ENCODE peak calls at places on chromosomes 7 and 10, in seven cellular contexts. U is thoracic aorta; B is CD4-positive, alpha-beta T cell; C is cardiac muscle cell; W is left lung; A is heart right ventricle; D is A549. M is an unnamed sample.

GRCh38 chr7:6533893-6534804 is 17.1 kb downstream of the GRID2IP start:
- DNase-seq in U (no peak), B (no peak), C (no peak), W (no peak), A (no peak), D (no peak), M (peak; percentile 26)

GRCh38 chr7:732094-732541 is 5.0 kb upstream of the PRKAR1B start:
- DNase-seq in U (no peak), B (no peak), C (peak; percentile 45), W (peak; percentile 83), A (peak; percentile 66), D (peak; percentile 47), M (peak; percentile 83)

GRCh38 chr7:155258233-155258575 is 39.5 kb upstream of the INSIG1 start:
- DNase-seq in U (no peak), B (no peak), C (no peak), W (no peak), A (peak; percentile 54), D (peak; percentile 16), M (peak; percentile 64)

GRCh38 chr10:46171661-46172060 is 115.1 kb upstream of the ANTXRL start:
- DNase-seq in U (no peak), B (no peak), C (no peak), W (no peak), A (no peak), D (no peak), M (no peak)

GRCh38 chr7:119994928-119995327 is 278.0 kb upstream of the KCND2 start:
- DNase-seq in U (no peak), B (no peak), C (no peak), W (no peak), A (no peak), D (no peak), M (no peak)

GRCh38 chr7:72281325-72281724 is 130.8 kb downstream of the CALN1 start:
- DNase-seq in U (no peak), B (no peak), C (no peak), W (no peak), A (no peak), D (no peak), M (no peak)

GRCh38 chr10:127911218-127911866 is 4.4 kb downstream of the PTPRE start:
- DNase-seq in U (no peak), B (no peak), C (no peak), W (no peak), A (peak; percentile 78), D (no peak), M (no peak)

GRCh38 chr7:36216063-36216684 is 63.1 kb downstream of the EEPD1 start:
- DNase-seq in U (no peak), B (no peak), C (no peak), W (no peak), A (no peak), D (no peak), M (no peak)

GRCh38 chr7:44289341-44290249 is 35.8 kb downstream of the CAMK2B start:
- DNase-seq in U (peak; percentile 1), B (peak; percentile 3), C (no peak), W (no peak), A (no peak), D (no peak), M (no peak)

GRCh38 chr10:122419890-122420623 is 34.4 kb upstream of the ARMS2 start:
- DNase-seq in U (peak; percentile 7), B (no peak), C (no peak), W (no peak), A (no peak), D (no peak), M (no peak)

GRCh38 chr7:157292770-157293412 is 43.9 kb upstream of the DNAJB6 start:
- DNase-seq in U (no peak), B (no peak), C (no peak), W (peak; percentile 82), A (no peak), D (peak; percentile 53), M (peak; percentile 92)

GRCh38 chr10:43061331-43061730 is 15.5 kb upstream of the RET start:
- DNase-seq in U (no peak), B (no peak), C (no peak), W (peak; percentile 52), A (no peak), D (no peak), M (no peak)

GRCh38 chr7:25495342-25495855 is 267.1 kb upstream of the NPVF start:
- DNase-seq in U (no peak), B (no peak), C (peak; percentile 52), W (no peak), A (peak; percentile 9), D (no peak), M (no peak)

GRCh38 chr7:130322615-130323014 is 22.0 kb upstream of the CPA5 start:
- DNase-seq in U (no peak), B (no peak), C (no peak), W (no peak), A (no peak), D (no peak), M (peak; percentile 70)

GRCh38 chr7:130319541-130319940 is 25.1 kb upstream of the CPA5 start:
- DNase-seq in U (no peak), B (no peak), C (no peak), W (no peak), A (no peak), D (no peak), M (no peak)

GRCh38 chr7:130329466-130329865 is 15.2 kb upstream of the CPA5 start:
- DNase-seq in U (no peak), B (no peak), C (no peak), W (no peak), A (no peak), D (no peak), M (no peak)

DNA sequence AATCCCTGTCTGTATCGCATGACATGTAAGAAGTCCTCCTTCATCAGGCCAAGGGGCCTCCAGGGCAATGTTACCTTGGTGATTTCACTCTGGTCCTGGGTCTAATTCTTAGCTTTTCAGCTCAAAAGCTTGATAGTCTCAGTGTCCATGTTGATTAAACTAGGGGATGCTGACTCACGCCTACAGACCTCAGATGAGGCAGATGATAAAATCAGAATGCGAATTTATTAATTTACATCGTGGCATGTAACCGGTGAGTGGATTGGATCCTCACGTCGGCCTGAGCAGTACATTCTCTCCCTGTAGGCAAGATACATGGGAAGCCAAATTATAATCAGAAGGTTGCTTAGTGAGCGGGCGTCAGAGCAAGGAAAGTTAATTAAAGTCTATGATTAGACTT is 20.3 kb upstream of the CPA5 start:
- DNase-seq in U (no peak), B (no peak), C (no peak), W (no peak), A (no peak), D (no peak), M (no peak)
- TF ChIP-seq CTCF in U (no peak), B (no peak), C (no peak), W (no peak), A (no peak), D (no peak), M (no peak)

GRCh38 chr10:114573330-114574045 is 84.6 kb downstream of the ABLIM1 start:
- DNase-seq in U (no peak), B (no peak), C (no peak), W (no peak), A (no peak), D (no peak), M (no peak)

GRCh38 chr10:114576716-114577115 is 81.4 kb downstream of the ABLIM1 start:
- DNase-seq in U (no peak), B (no peak), C (no peak), W (no peak), A (no peak), D (no peak), M (no peak)

GRCh38 chr10:114577133-114577532 is 80.9 kb downstream of the ABLIM1 start:
- DNase-seq in U (no peak), B (no peak), C (no peak), W (no peak), A (no peak), D (peak; percentile 19), M (no peak)

GRCh38 chr10:114575417-114576131 is 82.5 kb downstream of the ABLIM1 start:
- DNase-seq in U (no peak), B (no peak), C (no peak), W (no peak), A (no peak), D (no peak), M (no peak)

GRCh38 chr10:114576132-114576487 is 82.0 kb downstream of the ABLIM1 start:
- DNase-seq in U (no peak), B (no peak), C (no peak), W (no peak), A (no peak), D (no peak), M (no peak)
- H3K27ac ChIP-seq in U (no peak overlapping the region), B (no peak overlapping the region), C (no peak overlapping the region), W (no peak overlapping the region), A (peak overlapping the region; percentile 51), D (no peak overlapping the region), M (no peak overlapping the region)

DNA sequence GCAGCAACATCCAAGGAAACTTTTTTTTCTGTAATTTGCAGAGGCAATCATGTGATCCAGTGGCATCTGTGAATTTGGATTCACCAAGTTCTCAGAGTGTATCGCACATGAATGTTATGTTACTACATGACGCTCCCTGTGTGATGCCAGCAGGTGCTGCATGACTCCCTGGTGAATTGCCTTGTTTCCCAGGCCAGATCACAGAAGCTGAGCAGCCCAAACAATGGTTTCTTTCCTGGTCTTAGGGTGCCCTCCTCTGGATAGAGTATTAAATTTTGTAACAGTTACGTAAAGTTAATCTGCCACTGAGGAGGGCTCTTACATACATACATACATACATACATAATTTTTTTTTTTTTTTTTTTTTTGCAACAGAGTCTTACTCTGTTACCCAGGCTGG is 3.6 kb downstream of the ZSCAN21 start:
- DNase-seq in U (no peak), B (no peak), C (peak; percentile 35), W (no peak), A (peak; percentile 13), D (peak; percentile 77), M (peak; percentile 34)
- TF ChIP-seq CTCF in U (no peak), B (no peak), C (peak; percentile 22), W (no peak), A (peak; percentile 39), D (peak; percentile 45), M (peak; percentile 53)

GRCh38 chr7:107505997-107506682 is 36.3 kb downstream of the GPR22 start:
- DNase-seq in U (no peak), B (no peak), C (no peak), W (no peak), A (no peak), D (no peak), M (peak; percentile 83)
- H3K27ac ChIP-seq in U (no peak overlapping the region), B (no peak overlapping the region), C (no peak overlapping the region), W (peak overlapping the region; percentile 18), A (no peak overlapping the region), D (no peak overlapping the region), M (peak overlapping the region; percentile 95)

M was measured in PC-9.